ENCODE peak calls at places on chromosomes 1 and 21, in eight cellular contexts. One of them, this sample, is unnamed.

GRCh38 chr1:117683571-117684285 is 77.9 kb downstream of the TENT5C start:
- DNase-seq in nephron progenitor cell: no peak
- DNase-seq in GM13976: no peak
- DNase-seq in OCI-LY7: peak; percentile 73
- DNase-seq in HepG2: no peak
- DNase-seq in H1: no peak
- DNase-seq in cardiac muscle cell: no peak
- DNase-seq in suprapubic skin: no peak
- DNase-seq in this sample: no peak

GRCh38 chr1:174074757-174075156 is 52.6 kb upstream of the RC3H1 start:
- DNase-seq in GM13976: peak; percentile 34
- DNase-seq in HepG2: no peak
- DNase-seq in nephron progenitor cell: no peak
- DNase-seq in cardiac muscle cell: no peak
- DNase-seq in suprapubic skin: no peak
- DNase-seq in H1: no peak
- DNase-seq in OCI-LY7: peak; percentile 36
- DNase-seq in this sample: no peak

GRCh38 chr21:28832013-28832714 is 160.5 kb downstream of the LTN1 start:
- DNase-seq in HepG2: peak; percentile 5
- DNase-seq in cardiac muscle cell: peak; percentile 17
- DNase-seq in GM13976: no peak
- DNase-seq in nephron progenitor cell: no peak
- DNase-seq in H1: no peak
- DNase-seq in suprapubic skin: no peak
- DNase-seq in OCI-LY7: no peak
- DNase-seq in this sample: no peak

GRCh38 chr1:50066806-50067205 is 41.9 kb upstream of the ELAVL4 start:
- DNase-seq in OCI-LY7: no peak
- DNase-seq in H1: no peak
- DNase-seq in GM13976: no peak
- DNase-seq in cardiac muscle cell: no peak
- DNase-seq in HepG2: no peak
- DNase-seq in suprapubic skin: no peak
- DNase-seq in nephron progenitor cell: no peak
- DNase-seq in this sample: no peak

GRCh38 chr1:145936247-145936646 is 9.0 kb upstream of the RBM8A start:
- DNase-seq in H1: no peak
- DNase-seq in GM13976: no peak
- DNase-seq in HepG2: no peak
- DNase-seq in OCI-LY7: no peak
- DNase-seq in suprapubic skin: no peak
- DNase-seq in cardiac muscle cell: no peak
- DNase-seq in nephron progenitor cell: no peak
- DNase-seq in this sample: no peak

GRCh38 chr1:50424940-50425375 is 1.7 kb upstream of the DMRTA2 start:
- DNase-seq in HepG2: no peak
- DNase-seq in OCI-LY7: no peak
- DNase-seq in cardiac muscle cell: no peak
- DNase-seq in nephron progenitor cell: peak; percentile 20
- DNase-seq in H1: no peak
- DNase-seq in GM13976: no peak
- DNase-seq in suprapubic skin: no peak
- DNase-seq in this sample: no peak

GRCh38 chr1:17874231-17874630 is 119.1 kb downstream of the ACTL8 start:
- DNase-seq in suprapubic skin: no peak
- DNase-seq in OCI-LY7: no peak
- DNase-seq in H1: no peak
- DNase-seq in HepG2: no peak
- DNase-seq in nephron progenitor cell: no peak
- DNase-seq in GM13976: no peak
- DNase-seq in cardiac muscle cell: no peak
- DNase-seq in this sample: no peak

GRCh38 chr1:3066826-3067225 is 2.2 kb upstream of the PRDM16 start:
- DNase-seq in OCI-LY7: no peak
- DNase-seq in suprapubic skin: no peak
- DNase-seq in nephron progenitor cell: no peak
- DNase-seq in HepG2: no peak
- DNase-seq in GM13976: no peak
- DNase-seq in cardiac muscle cell: no peak
- DNase-seq in H1: no peak
- DNase-seq in this sample: no peak

GRCh38 chr21:34702341-34702807 is 33.6 kb downstream of the CLIC6 start:
- DNase-seq in HepG2: no peak
- DNase-seq in H1: no peak
- DNase-seq in suprapubic skin: peak; percentile 88
- DNase-seq in OCI-LY7: no peak
- DNase-seq in GM13976: no peak
- DNase-seq in cardiac muscle cell: no peak
- DNase-seq in nephron progenitor cell: no peak
- DNase-seq in this sample: no peak

GRCh38 chr1:177122869-177123268 is 41.6 kb downstream of the ASTN1 start:
- DNase-seq in nephron progenitor cell: no peak
- DNase-seq in H1: no peak
- DNase-seq in HepG2: no peak
- DNase-seq in OCI-LY7: no peak
- DNase-seq in suprapubic skin: no peak
- DNase-seq in cardiac muscle cell: no peak
- DNase-seq in GM13976: no peak
- DNase-seq in this sample: no peak

GRCh38 chr1:29981586-29982239 is 741.7 kb downstream of the MATN1 start:
- DNase-seq in GM13976: no peak
- DNase-seq in cardiac muscle cell: no peak
- DNase-seq in H1: no peak
- DNase-seq in OCI-LY7: no peak
- DNase-seq in nephron progenitor cell: no peak
- DNase-seq in suprapubic skin: no peak
- DNase-seq in HepG2: no peak
- DNase-seq in this sample: no peak

GRCh38 chr1:97120821-97121220 is 399.2 kb downstream of the PTBP2 start:
- DNase-seq in GM13976: no peak
- DNase-seq in H1: no peak
- DNase-seq in nephron progenitor cell: no peak
- DNase-seq in cardiac muscle cell: no peak
- DNase-seq in OCI-LY7: no peak
- DNase-seq in HepG2: no peak
- DNase-seq in suprapubic skin: no peak
- DNase-seq in this sample: no peak

GRCh38 chr1:184299076-184299790 is 87.6 kb upstream of the C1orf21 start:
- DNase-seq in cardiac muscle cell: no peak
- DNase-seq in suprapubic skin: no peak
- DNase-seq in OCI-LY7: no peak
- DNase-seq in H1: no peak
- DNase-seq in HepG2: no peak
- DNase-seq in GM13976: no peak
- DNase-seq in nephron progenitor cell: no peak
- DNase-seq in this sample: no peak

GRCh38 chr1:90614872-90615271 is 102.2 kb downstream of the BARHL2 start:
- DNase-seq in HepG2: no peak
- DNase-seq in H1: no peak
- DNase-seq in suprapubic skin: no peak
- DNase-seq in GM13976: no peak
- DNase-seq in cardiac muscle cell: no peak
- DNase-seq in nephron progenitor cell: no peak
- DNase-seq in OCI-LY7: no peak
- DNase-seq in this sample: no peak

GRCh38 chr1:172654535-172654934 is 4.4 kb upstream of the FASLG start:
- DNase-seq in HepG2: no peak
- DNase-seq in cardiac muscle cell: no peak
- DNase-seq in OCI-LY7: no peak
- DNase-seq in suprapubic skin: no peak
- DNase-seq in GM13976: no peak
- DNase-seq in H1: no peak
- DNase-seq in nephron progenitor cell: no peak
- DNase-seq in this sample: no peak

GRCh38 chr1:72357411-72357810 is 75.1 kb upstream of the NEGR1 start:
- DNase-seq in H1: no peak
- DNase-seq in cardiac muscle cell: no peak
- DNase-seq in GM13976: no peak
- DNase-seq in HepG2: no peak
- DNase-seq in suprapubic skin: no peak
- DNase-seq in nephron progenitor cell: no peak
- DNase-seq in OCI-LY7: no peak
- DNase-seq in this sample: no peak

GRCh38 chr1:226355679-226356583 is 47.0 kb upstream of the LIN9 start:
- DNase-seq in GM13976: no peak
- DNase-seq in cardiac muscle cell: peak; percentile 91
- DNase-seq in H1: no peak
- DNase-seq in nephron progenitor cell: no peak
- DNase-seq in HepG2: no peak
- DNase-seq in suprapubic skin: no peak
- DNase-seq in OCI-LY7: peak; percentile 96
- DNase-seq in this sample: no peak

GRCh38 chr1:21534674-21535378 is 25.6 kb downstream of the ALPL start:
- DNase-seq in nephron progenitor cell: peak; percentile 41
- DNase-seq in cardiac muscle cell: peak; percentile 78
- DNase-seq in GM13976: peak; percentile 74
- DNase-seq in suprapubic skin: no peak
- DNase-seq in HepG2: peak; percentile 77
- DNase-seq in H1: no peak
- DNase-seq in OCI-LY7: peak; percentile 68
- DNase-seq in this sample: peak; percentile 56
- TF ChIP-seq CTCF in nephron progenitor cell: peak; percentile 48
- TF ChIP-seq CTCF in cardiac muscle cell: peak; percentile 65
- TF ChIP-seq CTCF in GM13976: peak; percentile 69
- TF ChIP-seq CTCF in suprapubic skin: peak; percentile 5
- TF ChIP-seq CTCF in HepG2: peak; percentile 80
- TF ChIP-seq CTCF in H1: peak; percentile 43
- TF ChIP-seq CTCF in OCI-LY7: peak; percentile 85
- TF ChIP-seq CTCF in this sample: no peak

DNA sequence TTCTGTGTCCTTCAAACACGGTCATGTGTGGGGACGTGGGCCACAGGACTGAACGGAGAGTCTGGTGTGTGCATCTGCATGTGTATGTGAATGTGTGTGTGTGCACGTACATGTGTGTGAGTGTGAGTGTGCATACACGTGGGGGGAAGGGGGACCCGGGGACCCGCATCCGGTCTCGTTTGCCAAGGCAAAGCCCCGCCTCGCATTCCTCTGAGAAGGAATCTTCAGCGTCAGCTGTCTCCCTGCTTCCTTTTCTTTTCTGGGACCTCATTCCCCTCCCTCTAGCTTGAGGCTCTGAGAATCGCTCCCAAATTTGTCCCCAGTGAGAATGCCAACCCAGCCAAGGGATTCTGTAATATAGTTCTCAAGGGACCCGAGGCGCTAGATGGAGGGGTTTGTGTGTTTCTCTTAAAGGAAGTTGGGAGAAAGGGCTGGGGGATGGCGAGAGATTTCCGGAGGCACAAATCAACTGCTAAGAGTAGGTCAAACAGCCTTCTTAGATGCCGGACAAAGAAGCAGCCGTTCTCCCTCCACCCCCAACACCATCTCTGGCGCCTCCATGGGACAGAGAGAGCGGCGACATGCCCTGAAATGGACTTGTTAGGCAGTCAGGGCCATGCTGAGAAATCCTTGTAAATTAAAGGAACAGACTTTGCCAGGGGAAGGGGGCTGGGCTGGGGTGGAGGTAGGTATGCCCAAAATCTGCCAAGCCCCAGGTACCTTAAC is 6.6 kb downstream of the IFFO2 start:
- DNase-seq in suprapubic skin: no peak
- DNase-seq in nephron progenitor cell: peak; percentile 49
- DNase-seq in cardiac muscle cell: peak; percentile 59
- DNase-seq in GM13976: peak; percentile 71
- DNase-seq in HepG2: peak; percentile 48
- DNase-seq in H1: no peak
- DNase-seq in OCI-LY7: no peak
- DNase-seq in this sample: peak; percentile 24
- TF ChIP-seq CTCF in suprapubic skin: no peak
- TF ChIP-seq CTCF in nephron progenitor cell: no peak
- TF ChIP-seq CTCF in cardiac muscle cell: no peak
- TF ChIP-seq CTCF in GM13976: peak; percentile 14
- TF ChIP-seq CTCF in HepG2: peak; percentile 45
- TF ChIP-seq CTCF in H1: peak; percentile 22
- TF ChIP-seq CTCF in OCI-LY7: no peak
- TF ChIP-seq CTCF in this sample: no peak

DNA sequence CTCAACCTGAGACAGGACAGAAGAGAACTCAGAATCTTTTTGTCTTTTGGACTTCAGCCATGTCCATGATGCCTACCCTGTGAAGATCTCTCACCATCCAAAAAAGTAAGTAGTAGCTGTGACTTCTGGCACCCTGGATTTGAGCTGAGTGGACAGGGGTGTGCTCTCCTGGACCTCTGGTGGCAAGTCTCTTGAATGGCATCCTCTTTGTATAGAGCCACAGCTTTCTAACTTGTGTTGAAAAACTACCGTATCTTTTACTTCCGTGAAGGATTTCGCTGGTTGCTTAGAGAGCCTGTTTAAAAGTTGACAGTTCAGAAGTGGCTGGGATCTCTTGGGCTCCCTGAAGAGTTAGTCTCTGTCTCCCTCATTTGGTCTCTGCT is 1.8 kb downstream of the MFN2 start:
- DNase-seq in suprapubic skin: no peak
- DNase-seq in cardiac muscle cell: no peak
- DNase-seq in OCI-LY7: no peak
- DNase-seq in HepG2: peak; percentile 24
- DNase-seq in GM13976: no peak
- DNase-seq in H1: no peak
- DNase-seq in nephron progenitor cell: no peak
- DNase-seq in this sample: no peak
- TF ChIP-seq CTCF in suprapubic skin: no peak
- TF ChIP-seq CTCF in cardiac muscle cell: no peak
- TF ChIP-seq CTCF in OCI-LY7: no peak
- TF ChIP-seq CTCF in HepG2: peak; percentile 7
- TF ChIP-seq CTCF in GM13976: no peak
- TF ChIP-seq CTCF in H1: no peak
- TF ChIP-seq CTCF in nephron progenitor cell: no peak
- TF ChIP-seq CTCF in this sample: no peak

GRCh38 chr1:181136738-181137122 is 48.2 kb downstream of the IER5 start:
- DNase-seq in OCI-LY7: no peak
- DNase-seq in suprapubic skin: no peak
- DNase-seq in HepG2: no peak
- DNase-seq in cardiac muscle cell: no peak
- DNase-seq in H1: no peak
- DNase-seq in nephron progenitor cell: no peak
- DNase-seq in GM13976: no peak
- DNase-seq in this sample: no peak

GRCh38 chr1:181135462-181135781 is 46.9 kb downstream of the IER5 start:
- DNase-seq in GM13976: peak; percentile 52
- DNase-seq in cardiac muscle cell: no peak
- DNase-seq in OCI-LY7: peak; percentile 43
- DNase-seq in suprapubic skin: no peak
- DNase-seq in H1: no peak
- DNase-seq in HepG2: no peak
- DNase-seq in nephron progenitor cell: no peak
- DNase-seq in this sample: no peak

GRCh38 chr1:181135815-181136737 is 47.6 kb downstream of the IER5 start:
- DNase-seq in H1: no peak
- DNase-seq in nephron progenitor cell: no peak
- DNase-seq in GM13976: no peak
- DNase-seq in suprapubic skin: no peak
- DNase-seq in OCI-LY7: no peak
- DNase-seq in HepG2: no peak
- DNase-seq in cardiac muscle cell: no peak
- DNase-seq in this sample: no peak

GRCh38 chr1:181139631-181140051 is 51.1 kb downstream of the IER5 start:
- DNase-seq in OCI-LY7: no peak
- DNase-seq in HepG2: no peak
- DNase-seq in nephron progenitor cell: no peak
- DNase-seq in suprapubic skin: no peak
- DNase-seq in GM13976: no peak
- DNase-seq in H1: no peak
- DNase-seq in cardiac muscle cell: no peak
- DNase-seq in this sample: no peak

GRCh38 chr1:181137217-181137743 is 48.8 kb downstream of the IER5 start:
- DNase-seq in HepG2: no peak
- DNase-seq in OCI-LY7: no peak
- DNase-seq in H1: no peak
- DNase-seq in GM13976: no peak
- DNase-seq in suprapubic skin: no peak
- DNase-seq in nephron progenitor cell: no peak
- DNase-seq in cardiac muscle cell: no peak
- DNase-seq in this sample: no peak
- TF ChIP-seq CTCF in HepG2: no peak
- TF ChIP-seq CTCF in OCI-LY7: no peak
- TF ChIP-seq CTCF in H1: no peak
- TF ChIP-seq CTCF in GM13976: no peak
- TF ChIP-seq CTCF in suprapubic skin: no peak
- TF ChIP-seq CTCF in nephron progenitor cell: no peak
- TF ChIP-seq CTCF in cardiac muscle cell: no peak
- TF ChIP-seq CTCF in this sample: no peak

This sample was measured in endothelial cell.